ENCODE peak calls at places on chromosome 4, in six cellular contexts. One of them, this sample, is unnamed.

GRCh38 chr4:8664031-8664805 is 71.7 kb downstream of the CPZ start:
- DNase-seq in AG10803: no peak
- DNase-seq in suprapubic skin: no peak
- DNase-seq in cardiac fibroblast: no peak
- DNase-seq in lung: no peak
- DNase-seq in A549: no peak
- DNase-seq in this sample: no peak

GRCh38 chr4:150126880-150127236 is 48.6 kb downstream of the DCLK2 start:
- DNase-seq in cardiac fibroblast: peak
- DNase-seq in AG10803: peak
- DNase-seq in A549: no peak
- DNase-seq in lung: no peak
- DNase-seq in suprapubic skin: no peak
- DNase-seq in this sample: no peak

GRCh38 chr4:55080174-55080865 is 45.1 kb downstream of the KDR start:
- DNase-seq in lung: no peak
- DNase-seq in cardiac fibroblast: no peak
- DNase-seq in suprapubic skin: no peak
- DNase-seq in AG10803: peak
- DNase-seq in A549: no peak
- DNase-seq in this sample: no peak

GRCh38 chr4:159016527-159017137 is 86.2 kb upstream of the RAPGEF2 start:
- DNase-seq in suprapubic skin: no peak
- DNase-seq in AG10803: no peak
- DNase-seq in cardiac fibroblast: peak
- DNase-seq in A549: no peak
- DNase-seq in lung: no peak
- DNase-seq in this sample: peak

GRCh38 chr4:41455215-41455614 is 82.7 kb upstream of the LIMCH1 start:
- DNase-seq in suprapubic skin: no peak
- DNase-seq in lung: no peak
- DNase-seq in AG10803: no peak
- DNase-seq in cardiac fibroblast: no peak
- DNase-seq in A549: no peak
- DNase-seq in this sample: no peak

GRCh38 chr4:90105274-90105673 is 21.9 kb upstream of the CCSER1 start:
- DNase-seq in cardiac fibroblast: no peak
- DNase-seq in lung: no peak
- DNase-seq in suprapubic skin: no peak
- DNase-seq in AG10803: no peak
- DNase-seq in A549: no peak
- DNase-seq in this sample: no peak

GRCh38 chr4:159766241-159766640 is 663.4 kb downstream of the RAPGEF2 start:
- DNase-seq in cardiac fibroblast: no peak
- DNase-seq in A549: no peak
- DNase-seq in AG10803: no peak
- DNase-seq in suprapubic skin: no peak
- DNase-seq in lung: no peak
- DNase-seq in this sample: no peak

GRCh38 chr4:85737254-85737653 is 262.3 kb downstream of the ARHGAP24 start:
- DNase-seq in suprapubic skin: no peak
- DNase-seq in cardiac fibroblast: no peak
- DNase-seq in lung: no peak
- DNase-seq in A549: no peak
- DNase-seq in AG10803: no peak
- DNase-seq in this sample: no peak

GRCh38 chr4:95170176-95170575 is 378.6 kb downstream of the UNC5C start:
- DNase-seq in AG10803: no peak
- DNase-seq in suprapubic skin: no peak
- DNase-seq in A549: no peak
- DNase-seq in cardiac fibroblast: no peak
- DNase-seq in lung: no peak
- DNase-seq in this sample: no peak

GRCh38 chr4:37685211-37685725 is 908 bp downstream of the RELL1 start:
- DNase-seq in AG10803: peak
- DNase-seq in suprapubic skin: no peak
- DNase-seq in lung: no peak
- DNase-seq in A549: no peak
- DNase-seq in cardiac fibroblast: peak
- DNase-seq in this sample: peak

GRCh38 chr4:72119946-72120345 is 88.1 kb downstream of the NPFFR2 start:
- DNase-seq in suprapubic skin: no peak
- DNase-seq in AG10803: no peak
- DNase-seq in cardiac fibroblast: no peak
- DNase-seq in lung: no peak
- DNase-seq in A549: no peak
- DNase-seq in this sample: no peak

GRCh38 chr4:26885912-26886274 is 25.3 kb downstream of the STIM2 start:
- DNase-seq in suprapubic skin: no peak
- DNase-seq in AG10803: no peak
- DNase-seq in A549: no peak
- DNase-seq in cardiac fibroblast: no peak
- DNase-seq in lung: no peak
- DNase-seq in this sample: no peak

GRCh38 chr4:2341911-2342652 is 76.4 kb downstream of the ZFYVE28 start:
- DNase-seq in AG10803: no peak
- DNase-seq in lung: no peak
- DNase-seq in suprapubic skin: peak
- DNase-seq in cardiac fibroblast: no peak
- DNase-seq in A549: no peak
- DNase-seq in this sample: no peak

GRCh38 chr4:98994474-98995182 is 893 bp upstream of the METAP1 start:
- DNase-seq in cardiac fibroblast: no peak
- DNase-seq in suprapubic skin: no peak
- DNase-seq in lung: no peak
- DNase-seq in AG10803: peak
- DNase-seq in A549: peak
- DNase-seq in this sample: peak

GRCh38 chr4:73662709-73663546 is 42.7 kb upstream of the RASSF6 start:
- DNase-seq in AG10803: peak
- DNase-seq in cardiac fibroblast: peak
- DNase-seq in lung: no peak
- DNase-seq in suprapubic skin: no peak
- DNase-seq in A549: peak
- DNase-seq in this sample: peak

GRCh38 chr4:117755438-117755837 is 278.8 kb upstream of the NDST3 start:
- DNase-seq in lung: no peak
- DNase-seq in A549: no peak
- DNase-seq in AG10803: no peak
- DNase-seq in cardiac fibroblast: no peak
- DNase-seq in suprapubic skin: no peak
- DNase-seq in this sample: no peak

GRCh38 chr4:110306363-110306762 is 107.9 kb upstream of the ELOVL6 start:
- DNase-seq in A549: no peak
- DNase-seq in lung: no peak
- DNase-seq in suprapubic skin: no peak
- DNase-seq in AG10803: peak
- DNase-seq in cardiac fibroblast: no peak
- DNase-seq in this sample: no peak

GRCh38 chr4:72974694-72975487 is 94.6 kb downstream of the COX18 start:
- DNase-seq in AG10803: peak
- DNase-seq in A549: peak
- DNase-seq in cardiac fibroblast: peak
- DNase-seq in lung: no peak
- DNase-seq in suprapubic skin: no peak
- DNase-seq in this sample: peak

GRCh38 chr4:3420956-3421355 is 20.8 kb upstream of the HGFAC start:
- DNase-seq in AG10803: no peak
- DNase-seq in lung: no peak
- DNase-seq in A549: no peak
- DNase-seq in cardiac fibroblast: no peak
- DNase-seq in suprapubic skin: no peak
- DNase-seq in this sample: no peak

GRCh38 chr4:23060776-23061175 is 368.0 kb downstream of the GBA3 start:
- DNase-seq in lung: no peak
- DNase-seq in cardiac fibroblast: no peak
- DNase-seq in A549: no peak
- DNase-seq in suprapubic skin: no peak
- DNase-seq in AG10803: peak
- DNase-seq in this sample: no peak

GRCh38 chr4:19756661-19757060 is 495.0 kb upstream of the SLIT2 start:
- DNase-seq in lung: no peak
- DNase-seq in cardiac fibroblast: peak
- DNase-seq in A549: no peak
- DNase-seq in suprapubic skin: no peak
- DNase-seq in AG10803: no peak
- DNase-seq in this sample: peak

GRCh38 chr4:106315476-106315967 is 487 bp downstream of the TBCK start:
- DNase-seq in suprapubic skin: no peak
- DNase-seq in A549: no peak
- DNase-seq in AG10803: peak
- DNase-seq in lung: peak
- DNase-seq in cardiac fibroblast: peak
- DNase-seq in this sample: peak

GRCh38 chr4:130640583-130640982 is 1544.6 kb downstream of the C4orf33 start:
- DNase-seq in A549: no peak
- DNase-seq in suprapubic skin: no peak
- DNase-seq in lung: no peak
- DNase-seq in cardiac fibroblast: no peak
- DNase-seq in AG10803: no peak
- DNase-seq in this sample: no peak

DNA sequence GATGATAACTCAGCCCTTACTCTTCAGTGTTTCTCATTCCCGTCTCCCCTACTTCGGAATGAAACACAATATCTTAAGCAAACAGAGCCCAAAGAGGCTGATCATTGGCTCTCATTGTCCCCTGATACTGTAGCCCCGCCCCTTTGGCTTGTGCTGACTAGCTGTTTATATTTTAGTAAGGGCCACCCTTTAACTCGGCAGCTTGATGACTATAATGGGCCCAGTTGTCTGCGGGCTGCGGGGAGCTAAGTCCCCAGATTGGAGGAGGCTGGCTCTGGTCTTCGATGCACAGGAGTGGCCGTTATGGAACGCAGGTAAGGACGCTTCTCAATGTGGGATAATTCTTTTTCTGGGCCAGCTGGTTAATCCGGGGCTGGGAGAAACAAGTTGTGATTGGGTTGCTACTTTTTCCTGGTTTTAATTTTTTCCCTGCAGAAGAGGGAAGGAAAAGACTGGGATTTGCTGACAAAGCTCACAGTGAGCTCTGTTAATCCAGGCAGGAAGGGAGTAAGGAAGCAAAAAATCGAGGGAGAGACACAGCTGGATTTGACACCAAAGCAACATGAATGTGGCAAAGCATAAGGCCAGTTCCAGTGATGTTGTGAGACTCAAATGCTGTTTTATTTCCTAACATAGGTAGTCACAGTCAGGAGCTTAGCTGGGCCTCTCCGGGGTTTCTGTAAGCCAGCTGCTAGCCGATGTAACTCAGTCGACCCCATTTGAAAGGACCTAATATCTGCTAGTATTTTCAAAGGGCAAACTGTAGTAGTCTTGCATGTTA is at the start of gene TRIM2:
- DNase-seq in AG10803: peak
- DNase-seq in A549: no peak
- DNase-seq in cardiac fibroblast: peak
- DNase-seq in suprapubic skin: peak
- DNase-seq in lung: peak
- DNase-seq in this sample: peak
- H3K4me3 ChIP-seq in AG10803: peak
- H3K4me3 ChIP-seq in A549: no peak
- H3K4me3 ChIP-seq in cardiac fibroblast: peak
- H3K4me3 ChIP-seq in suprapubic skin: peak
- H3K4me3 ChIP-seq in lung: peak
- H3K4me3 ChIP-seq in this sample: peak

DNA sequence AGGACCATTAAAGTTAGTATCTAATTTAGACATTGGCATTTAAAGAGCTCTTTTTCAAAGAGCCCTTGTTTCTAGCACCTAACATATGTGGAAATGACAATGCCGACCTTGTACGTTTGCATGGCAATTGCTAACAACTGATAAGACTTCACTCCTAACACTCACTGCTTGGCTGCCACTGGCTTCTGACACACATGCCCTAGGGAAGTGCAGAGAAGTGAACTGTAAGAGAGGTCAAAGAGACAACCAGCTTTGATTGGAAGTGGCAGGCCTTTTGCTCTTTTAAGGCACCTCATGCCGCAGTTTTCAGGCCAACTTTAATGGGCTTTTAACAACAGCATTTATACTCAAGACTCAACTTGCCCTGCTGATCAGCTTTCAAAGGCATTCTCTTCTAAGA is 158.4 kb downstream of the RAB28 start:
- DNase-seq in cardiac fibroblast: no peak
- DNase-seq in suprapubic skin: no peak
- DNase-seq in lung: no peak
- DNase-seq in AG10803: no peak
- DNase-seq in A549: no peak
- DNase-seq in this sample: no peak
- TF ChIP-seq CTCF in cardiac fibroblast: no peak
- TF ChIP-seq CTCF in suprapubic skin: no peak
- TF ChIP-seq CTCF in lung: no peak
- TF ChIP-seq CTCF in AG10803: no peak
- TF ChIP-seq CTCF in A549: no peak
- TF ChIP-seq CTCF in this sample: no peak

GRCh38 chr4:124330045-124330444 is 382.5 kb downstream of the ANKRD50 start:
- DNase-seq in AG10803: no peak
- DNase-seq in lung: no peak
- DNase-seq in A549: no peak
- DNase-seq in suprapubic skin: no peak
- DNase-seq in cardiac fibroblast: no peak
- DNase-seq in this sample: no peak

GRCh38 chr4:124333466-124333865 is 379.1 kb downstream of the ANKRD50 start:
- DNase-seq in AG10803: no peak
- DNase-seq in suprapubic skin: no peak
- DNase-seq in cardiac fibroblast: no peak
- DNase-seq in A549: no peak
- DNase-seq in lung: no peak
- DNase-seq in this sample: no peak

GRCh38 chr4:124337874-124338273 is 374.7 kb downstream of the ANKRD50 start:
- DNase-seq in A549: no peak
- DNase-seq in cardiac fibroblast: peak
- DNase-seq in suprapubic skin: no peak
- DNase-seq in lung: no peak
- DNase-seq in AG10803: peak
- DNase-seq in this sample: peak

GRCh38 chr4:124329134-124329533 is 383.4 kb downstream of the ANKRD50 start:
- DNase-seq in suprapubic skin: no peak
- DNase-seq in cardiac fibroblast: no peak
- DNase-seq in AG10803: no peak
- DNase-seq in A549: no peak
- DNase-seq in lung: no peak
- DNase-seq in this sample: no peak

DNA sequence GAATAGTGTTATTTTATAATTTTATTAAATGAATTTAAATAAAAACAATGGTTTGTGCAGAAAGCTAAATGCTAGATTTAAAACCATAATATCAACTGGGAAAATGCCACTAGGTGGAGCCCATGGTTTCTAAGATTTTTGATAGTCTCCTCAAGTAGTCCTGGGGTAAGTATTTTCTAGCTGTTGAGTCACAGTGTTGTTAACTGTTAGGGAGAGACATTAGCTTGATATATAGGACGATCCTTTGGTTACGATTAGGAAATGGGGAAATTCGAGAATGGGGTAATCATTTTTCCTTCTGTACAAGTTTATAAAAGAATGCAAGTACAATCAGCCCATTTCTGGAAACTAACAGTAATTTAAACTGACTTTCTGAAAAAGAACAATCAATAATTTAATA is 378.4 kb downstream of the ANKRD50 start:
- DNase-seq in suprapubic skin: no peak
- DNase-seq in cardiac fibroblast: peak
- DNase-seq in AG10803: peak
- DNase-seq in lung: peak
- DNase-seq in A549: peak
- DNase-seq in this sample: peak
- H3K4me3 ChIP-seq in suprapubic skin: no peak
- H3K4me3 ChIP-seq in cardiac fibroblast: no peak
- H3K4me3 ChIP-seq in AG10803: no peak
- H3K4me3 ChIP-seq in lung: no peak
- H3K4me3 ChIP-seq in A549: no peak
- H3K4me3 ChIP-seq in this sample: no peak

GRCh38 chr4:24809376-24809775 is 14.0 kb downstream of the SOD3 start:
- DNase-seq in cardiac fibroblast: no peak
- DNase-seq in suprapubic skin: peak
- DNase-seq in A549: peak
- DNase-seq in AG10803: no peak
- DNase-seq in lung: no peak
- DNase-seq in this sample: no peak
- TF ChIP-seq CTCF in cardiac fibroblast: no peak
- TF ChIP-seq CTCF in suprapubic skin: no peak
- TF ChIP-seq CTCF in A549: no peak
- TF ChIP-seq CTCF in AG10803: no peak
- TF ChIP-seq CTCF in lung: no peak
- TF ChIP-seq CTCF in this sample: peak